ENCODE peak calls at places on chromosomes 2 and 18, in six cellular contexts. T is brain microvascular endothelial cell; X is CD8-positive, alpha-beta T cell; H is GM23248; O is heart left ventricle; F is astrocyte. C is an unnamed sample.
A peak's percentile ranks its signal among the peaks of the same experiment; 100 is the strongest.

GRCh38 chr18:68865021-68865420 is 67.1 kb downstream of the CCDC102B start:
- DNase-seq in T (no peak), O (no peak), F (no peak), X (no peak), H (no peak), C (no peak)

GRCh38 chr2:9152975-9153402 is 53.6 kb upstream of the ASAP2 start:
- DNase-seq in O (no peak), H (peak; percentile 53), T (no peak), F (peak; percentile 47), X (no peak), C (no peak)

GRCh38 chr2:50575232-50575631 is 456.7 kb downstream of the NRXN1 start:
- DNase-seq in F (no peak), X (no peak), H (no peak), T (no peak), O (no peak), C (no peak)

GRCh38 chr2:191533693-191534175 is 144.2 kb upstream of the NABP1 start:
- DNase-seq in H (peak; percentile 54), F (no peak), X (no peak), T (no peak), O (no peak), C (no peak)

GRCh38 chr2:25483584-25484266 is 142.0 kb upstream of the DNMT3A start:
- DNase-seq in F (no peak), H (no peak), O (no peak), T (no peak), X (no peak), C (no peak)

GRCh38 chr18:45198526-45198925 is 416.8 kb upstream of the SLC14A2 start:
- DNase-seq in F (peak; percentile 35), O (no peak), T (no peak), X (no peak), H (peak; percentile 7), C (no peak)

GRCh38 chr2:24262571-24262970 is 87.7 kb downstream of the FAM228A start:
- DNase-seq in O (no peak), H (peak; percentile 50), T (no peak), X (no peak), F (no peak), C (no peak)

GRCh38 chr2:108403494-108403893 is 25.7 kb downstream of the SULT1C4 start:
- DNase-seq in O (no peak), X (no peak), T (peak; percentile 55), F (peak; percentile 63), H (peak; percentile 62), C (no peak)

DNA sequence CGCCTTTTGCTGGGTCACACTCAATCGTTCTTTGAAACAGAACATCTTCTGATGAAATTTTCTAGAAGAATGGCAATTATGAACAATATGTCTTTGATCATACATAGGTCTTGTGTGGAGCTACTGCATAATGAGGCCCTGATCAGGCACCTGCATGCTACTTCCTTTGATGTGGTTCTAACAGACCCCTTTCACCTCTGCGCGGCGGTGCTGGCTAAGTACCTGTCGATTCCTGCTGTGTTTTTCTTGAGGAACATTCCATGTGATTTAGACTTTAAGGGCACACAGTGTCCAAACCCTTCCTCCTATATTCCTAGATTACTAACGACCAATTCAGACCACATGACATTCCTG is 532 bp downstream of the UGT1A5 start:
- DNase-seq in H (no peak), O (no peak), T (no peak), X (no peak), F (no peak), C (no peak)
- H3K27me3 ChIP-seq in H (peaks cover 65% of the 10 kb centered on the region), O (no peaks in the 10 kb centered on the region), T (no peaks in the 10 kb centered on the region), X (no peaks in the 10 kb centered on the region), F (no peaks in the 10 kb centered on the region), C (no peaks in the 10 kb centered on the region)

GRCh38 chr2:586518-587370 is 90.5 kb downstream of the TMEM18 start:
- DNase-seq in X (no peak), O (no peak), H (no peak), T (no peak), F (no peak), C (no peak)

GRCh38 chr2:584863-585823 is 92.1 kb downstream of the TMEM18 start:
- DNase-seq in O (no peak), F (no peak), T (no peak), H (no peak), X (peak; percentile 61), C (peak; percentile 56)

GRCh38 chr2:579961-580360 is 97.2 kb downstream of the TMEM18 start:
- DNase-seq in O (no peak), X (no peak), F (no peak), H (no peak), T (no peak), C (no peak)

GRCh38 chr2:582792-583528 is 94.2 kb downstream of the TMEM18 start:
- DNase-seq in H (no peak), O (no peak), X (no peak), T (no peak), F (no peak), C (no peak)

DNA sequence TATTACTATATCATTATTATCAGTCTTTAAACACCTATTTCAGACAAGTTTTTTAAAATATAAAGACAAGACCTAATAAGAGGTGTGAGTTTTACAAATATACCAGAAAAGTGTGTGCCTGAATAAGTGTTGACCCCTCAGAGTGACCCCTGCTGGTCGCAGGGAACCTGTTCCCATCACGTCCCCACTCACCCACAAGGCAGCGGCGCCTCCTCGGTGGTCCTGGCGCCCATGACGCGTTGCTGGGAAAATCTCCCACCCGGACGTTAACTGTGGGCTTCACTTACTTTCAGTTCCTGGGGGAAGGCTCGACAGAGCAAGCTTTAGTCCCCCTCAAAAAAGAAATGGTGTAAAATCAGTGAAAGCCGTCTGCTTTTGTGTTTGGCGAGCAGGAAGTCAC is 93.5 kb downstream of the TMEM18 start:
- DNase-seq in X (no peak), H (no peak), O (no peak), F (no peak), T (no peak), C (no peak)
- H3K27me3 ChIP-seq in X (no peaks in the 10 kb centered on the region), H (no peaks in the 10 kb centered on the region), O (peaks cover 3% of the 10 kb centered on the region), F (no peaks in the 10 kb centered on the region), T (no peaks in the 10 kb centered on the region), C (no peaks in the 10 kb centered on the region)

GRCh38 chr2:29114514-29114840 is 738 bp upstream of the CLIP4 start:
- DNase-seq in F (no peak), T (no peak), X (peak; percentile 42), O (no peak), H (peak; percentile 48), C (no peak)
- H3K27me3 ChIP-seq in F (no peaks in the 10 kb centered on the region), T (no peaks in the 10 kb centered on the region), X (no peaks in the 10 kb centered on the region), O (no peaks in the 10 kb centered on the region), H (no peaks in the 10 kb centered on the region), C (no peaks in the 10 kb centered on the region)

DNA sequence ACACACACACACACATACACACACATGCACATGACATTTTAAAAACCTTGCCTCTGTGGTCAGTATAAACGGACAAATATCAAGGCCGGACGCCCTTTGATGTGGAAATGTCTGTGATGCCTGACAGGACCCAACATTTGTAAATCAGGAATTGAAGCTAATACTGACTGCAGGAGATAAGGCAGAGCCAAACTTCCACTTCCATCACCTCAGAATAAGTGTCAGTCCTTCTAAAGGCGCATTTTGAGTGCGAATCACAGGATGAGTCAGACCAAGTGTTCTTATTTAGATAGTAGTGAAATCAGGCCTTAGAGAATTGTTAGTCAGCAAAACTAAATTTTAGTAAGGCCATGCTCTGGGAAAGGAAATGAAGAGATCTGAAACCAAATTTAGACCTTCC is 211.7 kb upstream of the LRATD1 start:
- DNase-seq in X (no peak), T (peak; percentile 14), F (peak; percentile 37), O (no peak), H (peak; percentile 56), C (no peak)
- H3K27me3 ChIP-seq in X (no peaks in the 10 kb centered on the region), T (no peaks in the 10 kb centered on the region), F (no peaks in the 10 kb centered on the region), O (no peaks in the 10 kb centered on the region), H (no peaks in the 10 kb centered on the region), C (no peaks in the 10 kb centered on the region)

GRCh38 chr2:99821572-99822369 is 320.6 kb downstream of the AFF3 start:
- DNase-seq in T (peak; percentile 89), H (peak; percentile 74), X (no peak), F (peak; percentile 90), O (no peak), C (no peak)

GRCh38 chr2:99819766-99820165 is 322.6 kb downstream of the AFF3 start:
- DNase-seq in O (no peak), H (no peak), X (no peak), T (no peak), F (peak; percentile 17), C (no peak)

GRCh38 chr2:99821039-99821438 is 321.4 kb downstream of the AFF3 start:
- DNase-seq in O (no peak), H (no peak), F (no peak), T (no peak), X (no peak), C (no peak)

GRCh38 chr2:99818842-99819241 is 323.5 kb downstream of the AFF3 start:
- DNase-seq in H (peak; percentile 19), X (no peak), T (no peak), F (peak; percentile 21), O (no peak), C (no peak)

DNA sequence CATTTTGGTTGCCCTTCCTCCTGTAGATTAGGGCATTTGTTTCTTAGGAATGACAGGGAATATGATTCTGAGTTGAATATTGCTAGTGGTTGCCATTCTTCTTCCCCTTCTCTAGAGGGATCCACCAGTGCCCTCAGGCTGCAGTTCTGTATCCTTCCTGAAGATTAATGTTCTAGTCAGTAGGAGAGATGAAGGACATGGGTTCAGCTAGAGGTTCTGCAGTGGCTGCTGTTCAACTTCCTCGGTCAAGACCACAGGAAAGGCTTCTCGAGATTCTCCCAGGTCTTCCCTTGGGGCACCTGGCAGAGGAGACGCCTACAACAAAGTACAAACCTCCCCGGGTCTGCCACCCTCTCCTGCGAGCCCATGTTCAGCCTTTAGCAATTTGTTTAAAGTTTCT is 325.5 kb downstream of the AFF3 start:
- DNase-seq in T (no peak), H (no peak), X (no peak), O (no peak), F (no peak), C (no peak)
- H3K27me3 ChIP-seq in T (no peaks in the 10 kb centered on the region), H (no peaks in the 10 kb centered on the region), X (no peaks in the 10 kb centered on the region), O (no peaks in the 10 kb centered on the region), F (no peaks in the 10 kb centered on the region), C (no peaks in the 10 kb centered on the region)

GRCh38 chr2:240785424-240786335 is 34.3 kb downstream of the KIF1A start:
- DNase-seq in O (no peak), H (no peak), T (no peak), F (no peak), X (peak; percentile 15), C (no peak)
- H3K27me3 ChIP-seq in O (no peaks in the 10 kb centered on the region), H (no peaks in the 10 kb centered on the region), T (no peaks in the 10 kb centered on the region), F (no peaks in the 10 kb centered on the region), X (no peaks in the 10 kb centered on the region), C (no peaks in the 10 kb centered on the region)